ENCODE peak calls at places on chromosomes 3 and 15, in eight cellular contexts. A is ovary; T is T-helper 1 cell; I is ELR; W is Panc1; D is GM04503; P is stimulated activated CD4-positive, alpha-beta T cell treated with anti-CD3 and anti-CD28 coated beads, Interleukin-15, amount 100 ng/mL, for 1 hour; X is sciatic nerve. M is an unnamed sample.

GRCh38 chr15:62068787-62069170 is 2.0 kb downstream of the C2CD4A start:
- DNase-seq in X (no peak), A (no peak), D (no peak), T (no peak), P (no peak), I (peak; percentile 34), W (no peak), M (no peak)

GRCh38 chr15:63041982-63042878 is at the start of gene TPM1:
- DNase-seq in A (peak; percentile 88), I (peak; percentile 90), P (no peak), T (no peak), W (no peak), D (peak; percentile 79), X (peak; percentile 85), M (peak; percentile 77)

GRCh38 chr15:75712668-75713337 is at the start of gene CSPG4:
- DNase-seq in I (peak; percentile 79), P (no peak), X (peak; percentile 82), D (no peak), T (no peak), W (no peak), A (peak; percentile 64), M (peak; percentile 50)

GRCh38 chr3:25723802-25724201 is 59.1 kb upstream of the TOP2B start:
- DNase-seq in P (no peak), T (no peak), A (no peak), W (no peak), I (no peak), D (no peak), X (no peak), M (no peak)

GRCh38 chr3:127454968-127455367 is 135.6 kb downstream of the TPRA1 start:
- DNase-seq in I (no peak), A (no peak), X (peak; percentile 49), P (no peak), W (no peak), D (no peak), T (no peak), M (peak; percentile 1)

GRCh38 chr3:143601738-143602480 is 246.4 kb downstream of the SLC9A9 start:
- DNase-seq in P (no peak), T (no peak), X (no peak), D (no peak), I (no peak), W (no peak), A (no peak), M (no peak)

GRCh38 chr3:112640864-112641751 is at the start of gene CCDC80:
- DNase-seq in X (no peak), D (peak; percentile 80), P (no peak), I (peak; percentile 95), W (no peak), A (no peak), T (no peak), M (no peak)

GRCh38 chr3:124846189-124846588 is 41.0 kb downstream of the ITGB5 start:
- DNase-seq in A (no peak), P (no peak), W (no peak), T (no peak), D (peak; percentile 52), I (peak; percentile 49), X (no peak), M (no peak)

GRCh38 chr3:53187430-53187829 is 26.4 kb downstream of the PRKCD start:
- DNase-seq in X (no peak), A (no peak), W (no peak), I (peak; percentile 32), T (no peak), D (no peak), P (no peak), M (no peak)

GRCh38 chr15:50182233-50183013 is 427 bp downstream of the SLC27A2 start:
- DNase-seq in A (no peak), D (no peak), T (no peak), X (no peak), P (peak; percentile 8), I (peak; percentile 30), W (no peak), M (peak; percentile 27)

GRCh38 chr15:63396546-63396939 is 14.9 kb upstream of the CA12 start:
- DNase-seq in X (no peak), A (no peak), W (no peak), I (no peak), T (no peak), P (no peak), D (no peak), M (no peak)

GRCh38 chr3:101950510-101950909 is 101.2 kb downstream of the NFKBIZ start:
- DNase-seq in A (no peak), X (no peak), T (no peak), D (peak; percentile 96), P (no peak), I (peak; percentile 84), W (no peak), M (no peak)

GRCh38 chr3:71497367-71497925 is 86.1 kb downstream of the FOXP1 start:
- DNase-seq in X (no peak), I (no peak), T (no peak), D (no peak), P (no peak), W (no peak), A (no peak), M (no peak)

GRCh38 chr3:181417748-181418147 is 294.0 kb upstream of the SOX2 start:
- DNase-seq in T (no peak), P (no peak), D (no peak), W (no peak), X (no peak), A (no peak), I (no peak), M (no peak)

GRCh38 chr3:9590282-9590791 is 36.7 kb upstream of the LHFPL4 start:
- DNase-seq in P (no peak), W (no peak), A (no peak), T (no peak), X (no peak), I (no peak), D (no peak), M (no peak)

GRCh38 chr3:44050867-44051266 is 190.8 kb upstream of the TOPAZ1 start:
- DNase-seq in X (no peak), W (no peak), I (no peak), P (no peak), A (no peak), D (no peak), T (no peak), M (no peak)

GRCh38 chr15:53658827-53659226 is 100.6 kb downstream of the WDR72 start:
- DNase-seq in T (no peak), W (no peak), A (no peak), P (no peak), I (no peak), D (no peak), X (no peak), M (no peak)

GRCh38 chr15:63727542-63727941 is 106.2 kb downstream of the HERC1 start:
- DNase-seq in D (no peak), I (no peak), A (no peak), X (no peak), P (no peak), W (no peak), T (no peak), M (no peak)

GRCh38 chr3:107404727-107405519 is 27.7 kb downstream of the CCDC54 start:
- DNase-seq in T (no peak), D (peak; percentile 76), P (no peak), A (no peak), W (no peak), X (no peak), I (peak; percentile 62), M (no peak)

GRCh38 chr3:192883512-192883911 is 34.1 kb downstream of the MB21D2 start:
- DNase-seq in T (no peak), A (no peak), D (no peak), I (no peak), W (no peak), P (no peak), X (no peak), M (no peak)

GRCh38 chr15:86634992-86635608 is 555.4 kb downstream of the AGBL1 start:
- DNase-seq in T (no peak), X (no peak), I (no peak), D (no peak), A (no peak), W (no peak), P (no peak), M (no peak)

GRCh38 chr15:66940368-66940767 is 125.0 kb upstream of the SMAD3 start:
- DNase-seq in X (peak; percentile 12), D (no peak), I (peak; percentile 56), A (no peak), W (no peak), P (no peak), T (no peak), M (no peak)

GRCh38 chr3:134666885-134667284 is 16.1 kb upstream of the KY start:
- DNase-seq in I (no peak), T (no peak), P (no peak), X (no peak), W (no peak), D (no peak), A (no peak), M (no peak)

GRCh38 chr15:89186798-89187197 is 34.6 kb downstream of the RLBP1 start:
- DNase-seq in T (no peak), P (no peak), X (no peak), A (no peak), W (no peak), D (no peak), I (no peak), M (no peak)

GRCh38 chr3:123348-123747 is 73.2 kb upstream of the CHL1 start:
- DNase-seq in X (no peak), T (no peak), I (no peak), W (no peak), P (no peak), D (no peak), A (no peak), M (no peak)

GRCh38 chr15:52790166-52790708 is at the start of gene ONECUT1:
- DNase-seq in I (peak; percentile 56), A (no peak), W (no peak), X (no peak), D (no peak), P (peak; percentile 47), T (peak; percentile 43), M (peak; percentile 78)

GRCh38 chr3:37853691-37854413 is 7.8 kb upstream of the CTDSPL start:
- DNase-seq in W (no peak), I (no peak), D (no peak), P (no peak), A (no peak), T (no peak), X (no peak), M (no peak)

GRCh38 chr3:108171095-108171494 is 51.1 kb downstream of the IFT57 start:
- DNase-seq in A (no peak), W (no peak), X (no peak), P (no peak), T (no peak), I (no peak), D (no peak), M (no peak)

GRCh38 chr15:28935316-28935715 is 49.5 kb downstream of the APBA2 start:
- DNase-seq in P (peak; percentile 18), W (no peak), A (no peak), I (peak; percentile 22), D (no peak), X (no peak), T (no peak), M (no peak)

GRCh38 chr15:68578175-68578959 is 426 bp upstream of the CORO2B start:
- DNase-seq in I (peak; percentile 80), P (no peak), D (no peak), W (no peak), A (peak; percentile 88), X (peak; percentile 86), T (no peak), M (peak; percentile 35)

GRCh38 chr15:65762399-65762798 is 29.7 kb downstream of the DENND4A start:
- DNase-seq in X (no peak), I (no peak), A (no peak), W (no peak), P (no peak), D (no peak), T (no peak), M (no peak)

M was measured in mesothelial cell of epicardium.